ENCODE peak calls at places on chromosomes 7 and 10, in ten cellular contexts. K is GM13977, P is body of pancreas, T is cardiac muscle cell, X is nephron progenitor cell, E is LNCaP clone FGC, Z is brain microvascular endothelial cell, J is dorsolateral prefrontal cortex, M is GM10248, C is tibial nerve. O is an unnamed sample.

GRCh38 chr7:121372376-121373024 is 23.6 kb downstream of the FAM3C start:
- DNase-seq in X (no peak), E (no peak), K (peak), J (no peak), M (peak), T (no peak), P (no peak), Z (no peak), C (no peak), O (no peak)

GRCh38 chr7:93736970-93737369 is 153.6 kb downstream of the TFPI2 start:
- DNase-seq in M (no peak), P (no peak), E (no peak), X (no peak), K (no peak), J (no peak), C (no peak), T (no peak), Z (no peak), O (no peak)

GRCh38 chr7:91852263-91852741 is 28.2 kb downstream of the MTERF1 start:
- DNase-seq in P (no peak), C (no peak), K (peak), Z (peak), M (peak), T (peak), E (peak), J (no peak), X (no peak), O (no peak)

GRCh38 chr7:142158741-142159496 is 47.4 kb downstream of the MGAM2 start:
- DNase-seq in X (no peak), E (no peak), T (no peak), J (no peak), K (no peak), C (no peak), P (no peak), Z (no peak), M (no peak), O (no peak)

GRCh38 chr7:84218681-84219080 is 24.1 kb upstream of the SEMA3A start:
- DNase-seq in T (no peak), C (no peak), E (no peak), P (no peak), X (no peak), J (no peak), K (no peak), M (no peak), Z (peak), O (no peak)

GRCh38 chr10:58576736-58577366 is 64.2 kb downstream of the BICC1 start:
- DNase-seq in K (no peak), Z (no peak), M (no peak), E (no peak), C (no peak), P (no peak), J (no peak), X (no peak), T (no peak), O (no peak)

GRCh38 chr7:495326-495725 is 24.3 kb downstream of the PDGFA start:
- DNase-seq in C (no peak), M (no peak), J (no peak), T (no peak), X (no peak), E (no peak), P (peak), K (no peak), Z (no peak), O (peak)

GRCh38 chr7:94374231-94374630 is 20.5 kb upstream of the COL1A2 start:
- DNase-seq in E (no peak), T (peak), J (no peak), M (no peak), X (peak), K (no peak), Z (peak), P (peak), C (peak), O (peak)

GRCh38 chr7:106766551-106766950 is 98.5 kb upstream of the PIK3CG start:
- DNase-seq in M (no peak), X (no peak), T (no peak), Z (no peak), J (no peak), K (no peak), C (no peak), E (no peak), P (no peak), O (no peak)

GRCh38 chr7:129918922-129919321 is 33.8 kb downstream of the UBE2H start:
- DNase-seq in P (no peak), M (no peak), X (no peak), J (no peak), C (no peak), T (no peak), E (no peak), Z (no peak), K (no peak), O (no peak)

GRCh38 chr7:28615091-28615490 is 202.8 kb downstream of the CREB5 start:
- DNase-seq in T (peak), K (no peak), Z (no peak), J (peak), E (no peak), C (no peak), M (no peak), P (no peak), X (no peak), O (no peak)

GRCh38 chr7:25913574-25914224 is 238.3 kb upstream of the NFE2L3 start:
- DNase-seq in X (no peak), M (no peak), T (no peak), P (no peak), C (no peak), J (no peak), Z (no peak), E (no peak), K (no peak), O (no peak)

GRCh38 chr10:89702121-89702480 is 711 bp downstream of the KIF20B start:
- DNase-seq in X (peak), K (no peak), T (no peak), Z (peak), M (no peak), E (no peak), J (no peak), P (no peak), C (no peak), O (no peak)

GRCh38 chr7:43278088-43278644 is 165.7 kb downstream of the HECW1 start:
- DNase-seq in X (no peak), K (no peak), C (no peak), M (no peak), P (no peak), Z (no peak), T (no peak), E (no peak), J (no peak), O (no peak)

GRCh38 chr7:67738958-67739357 is 742.3 kb downstream of the TYW1 start:
- DNase-seq in P (peak), M (no peak), T (no peak), X (no peak), C (peak), J (no peak), Z (no peak), E (no peak), K (no peak), O (no peak)

GRCh38 chr7:121515651-121516401 is 119.7 kb upstream of the FAM3C start:
- DNase-seq in E (no peak), Z (no peak), M (no peak), P (no peak), X (no peak), K (no peak), C (no peak), J (no peak), T (no peak), O (no peak)

GRCh38 chr7:81457858-81458522 is 311.9 kb downstream of the HGF start:
- DNase-seq in P (no peak), E (no peak), M (no peak), C (no peak), J (no peak), X (no peak), K (no peak), Z (no peak), T (peak), O (no peak)
- TF ChIP-seq CTCF in P (no peak), E (peak), M (no peak), C (no peak), J (peak), X (peak), K (no peak), Z (peak), T (peak), O (peak)

DNA sequence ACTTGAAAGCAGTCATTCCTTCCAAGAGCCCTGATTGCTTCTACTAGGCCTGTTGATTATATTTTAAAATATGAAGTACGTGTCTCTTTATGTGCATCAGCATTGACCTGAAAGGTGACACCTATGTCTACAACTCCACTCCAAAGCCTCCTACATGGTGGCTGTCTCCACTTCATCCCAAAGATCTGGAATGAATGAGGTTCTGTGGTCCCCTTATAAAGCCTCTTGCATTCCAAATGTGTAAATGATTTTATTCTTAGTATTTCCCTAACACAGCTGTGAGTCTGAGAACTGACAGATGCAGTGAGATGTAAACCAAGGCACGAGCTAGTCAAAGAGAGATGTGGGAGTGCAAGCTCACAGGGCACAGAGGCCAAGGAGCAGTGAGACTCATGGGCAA is 176.0 kb upstream of the SVIL start:
- DNase-seq in C (no peak), J (no peak), X (no peak), M (no peak), Z (no peak), T (no peak), K (no peak), P (no peak), E (no peak), O (no peak)
- TF ChIP-seq CTCF in C (no peak), J (no peak), X (no peak), M (no peak), Z (no peak), T (no peak), K (no peak), P (no peak), E (no peak), O (no peak)

DNA sequence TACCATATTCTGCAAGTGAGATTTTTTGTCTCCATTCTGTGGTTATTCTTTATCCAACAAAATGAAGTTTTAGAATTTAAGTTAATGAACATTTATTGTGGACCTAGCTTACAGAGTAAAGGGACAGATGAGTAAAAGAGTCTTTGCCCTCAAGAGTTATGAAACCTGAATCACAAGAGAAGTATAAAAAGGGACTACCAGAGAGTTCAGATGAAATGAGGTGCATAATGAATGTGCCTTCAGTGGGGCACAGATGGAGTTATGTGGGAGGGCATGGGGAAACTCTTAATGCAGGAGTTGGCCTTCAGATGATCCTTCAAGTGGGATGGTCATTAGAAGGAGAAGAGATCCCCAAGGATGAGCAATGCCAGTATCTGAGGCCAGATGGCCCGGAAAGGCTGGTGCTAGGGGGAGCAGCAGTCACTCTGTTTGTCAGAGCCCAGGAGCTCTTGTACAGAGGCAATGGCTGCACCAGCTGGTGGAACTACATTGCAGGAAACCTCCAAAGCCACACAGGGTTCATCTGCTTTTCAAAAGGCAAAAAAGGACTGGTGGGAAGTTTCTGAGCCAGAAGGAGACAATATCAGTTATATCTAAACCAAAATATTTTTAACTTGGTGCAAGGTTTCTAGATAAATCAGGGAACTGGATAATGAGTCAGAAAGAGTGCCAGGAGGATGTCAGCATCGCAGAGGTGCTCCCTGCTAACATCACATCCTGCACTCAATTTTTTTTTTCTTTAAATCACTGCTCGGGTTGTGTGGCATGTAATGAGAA is 162.0 kb downstream of the KLF6 start:
- DNase-seq in T (no peak), Z (peak), J (no peak), X (no peak), C (no peak), E (no peak), M (no peak), P (no peak), K (no peak), O (no peak)
- TF ChIP-seq CTCF in T (no peak), Z (no peak), J (no peak), X (no peak), C (no peak), E (no peak), M (no peak), P (no peak), K (no peak), O (no peak)

DNA sequence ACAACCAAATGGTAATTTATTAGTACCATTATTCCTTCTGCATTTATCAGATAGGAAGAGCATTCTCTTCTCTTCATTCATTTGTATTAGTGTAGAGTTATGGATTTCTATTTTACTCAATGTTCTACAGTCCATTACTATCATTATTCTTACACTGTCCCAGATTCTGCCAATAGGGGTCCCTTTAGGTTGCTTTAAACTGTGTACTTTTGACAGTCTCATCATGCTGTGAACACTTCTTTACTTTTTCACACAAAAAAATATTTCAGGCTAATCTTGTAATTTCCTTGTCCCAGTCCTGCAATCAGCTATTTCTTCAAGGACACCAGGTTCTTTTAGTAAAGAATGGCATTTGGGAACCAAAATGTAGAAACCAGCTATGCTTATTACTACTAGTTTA is 99.3 kb downstream of the ZNF248 start:
- DNase-seq in C (no peak), M (no peak), Z (no peak), E (no peak), T (no peak), X (no peak), J (no peak), K (no peak), P (no peak), O (no peak)
- TF ChIP-seq CTCF in C (no peak), M (no peak), Z (no peak), E (no peak), T (no peak), X (no peak), J (no peak), K (no peak), P (no peak), O (no peak)

DNA sequence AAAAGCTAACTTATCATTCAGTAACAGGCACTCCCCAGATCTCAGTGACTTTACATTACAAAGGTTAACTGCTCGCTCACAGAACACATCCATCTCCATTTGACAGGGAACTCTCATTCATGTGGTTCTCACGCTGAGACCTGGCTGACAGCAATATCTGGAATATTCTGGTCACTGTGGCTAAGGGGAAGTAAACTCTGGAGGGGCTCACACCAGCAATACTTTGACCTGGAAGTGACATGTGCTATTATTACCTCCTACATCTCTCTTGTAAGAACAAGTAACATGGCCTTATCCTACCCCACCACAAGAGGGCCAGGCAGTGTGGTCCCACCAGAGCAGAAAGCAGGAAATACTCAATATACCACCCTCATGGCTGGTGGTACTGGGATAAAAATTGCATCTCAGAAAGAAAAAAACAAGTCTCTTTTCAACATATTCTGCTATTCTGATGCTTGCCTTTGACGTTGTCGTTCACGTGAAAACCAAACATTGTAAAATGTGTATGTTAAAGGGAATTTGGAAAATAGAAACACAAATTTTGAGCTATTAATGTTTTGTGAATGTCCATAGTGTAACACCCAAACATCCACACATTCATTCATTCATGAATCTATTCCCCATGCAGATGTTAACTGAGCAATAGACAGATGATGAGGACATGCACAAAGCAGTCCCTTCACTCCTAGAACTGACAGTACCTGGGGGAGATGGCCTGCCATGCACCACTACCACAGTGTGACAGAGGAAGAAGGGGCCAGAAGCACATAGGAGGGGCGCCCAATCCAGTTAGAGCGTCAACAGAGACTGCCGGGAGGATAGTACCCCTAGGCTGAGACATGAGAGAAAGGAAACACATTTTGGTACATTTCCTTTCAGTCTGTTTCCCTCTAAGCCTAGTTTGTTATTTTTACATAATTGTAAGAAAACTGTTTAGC is 166.0 kb upstream of the SP4 start:
- DNase-seq in Z (peak), X (peak), E (no peak), J (no peak), C (no peak), K (peak), P (peak), M (peak), T (peak), O (no peak)
- TF ChIP-seq CTCF in Z (peak), X (peak), E (peak), J (peak), C (no peak), K (peak), P (no peak), M (peak), T (peak), O (peak)

GRCh38 chr7:71235263-71235662 is 103.3 kb downstream of the GALNT17 start:
- DNase-seq in X (no peak), M (no peak), T (no peak), J (no peak), K (no peak), E (no peak), Z (no peak), C (no peak), P (no peak), O (no peak)

GRCh38 chr7:71238541-71238940 is 106.6 kb downstream of the GALNT17 start:
- DNase-seq in M (no peak), P (no peak), K (no peak), C (no peak), E (no peak), X (no peak), J (no peak), T (peak), Z (no peak), O (no peak)

GRCh38 chr7:71236488-71237179 is 104.7 kb downstream of the GALNT17 start:
- DNase-seq in C (no peak), Z (no peak), P (no peak), T (no peak), J (no peak), E (no peak), K (no peak), X (no peak), M (no peak), O (no peak)

GRCh38 chr7:71239517-71239916 is 107.6 kb downstream of the GALNT17 start:
- DNase-seq in Z (no peak), J (no peak), X (no peak), E (no peak), K (no peak), P (no peak), C (no peak), M (no peak), T (peak), O (no peak)

GRCh38 chr7:71237945-71238344 is 106.0 kb downstream of the GALNT17 start:
- DNase-seq in P (no peak), M (no peak), Z (no peak), K (no peak), X (peak), E (no peak), J (no peak), T (peak), C (no peak), O (no peak)
- TF ChIP-seq CTCF in P (no peak), M (no peak), Z (no peak), K (no peak), X (no peak), E (no peak), J (no peak), T (no peak), C (no peak), O (peak)